ENCODE peak calls at places on chromosomes 6 and 20, in nine cellular contexts. R, N, V, G, C, O, Q, B and I are unnamed samples.

GRCh38 chr6:159679091-159680077 is 13.7 kb downstream of the SOD2 start:
- DNase-seq in R (peak), N (no peak), V (no peak), G (no peak), C (no peak), O (no peak), Q (no peak), B (no peak), I (no peak)

GRCh38 chr6:109093732-109094131 is 914 bp downstream of the SESN1 start:
- DNase-seq in R (no peak), N (no peak), V (no peak), G (no peak), C (no peak), O (no peak), Q (peak), B (no peak), I (no peak)

GRCh38 chr6:52603000-52603795 is 26.3 kb upstream of the TRAM2 start:
- DNase-seq in R (peak), N (no peak), V (no peak), G (peak), C (no peak), O (no peak), Q (no peak), B (no peak), I (no peak)

GRCh38 chr6:31113861-31114539 is 600 bp upstream of the PSORS1C1 start:
- DNase-seq in R (no peak), N (no peak), V (no peak), G (peak), C (no peak), O (no peak), Q (no peak), B (no peak), I (peak)

GRCh38 chr6:129966125-129966524 is 52.3 kb upstream of the L3MBTL3 start:
- DNase-seq in R (no peak), N (no peak), V (no peak), G (no peak), C (no peak), O (no peak), Q (no peak), B (no peak), I (no peak)

GRCh38 chr6:11473008-11473740 is 64.4 kb upstream of the TMEM170B start:
- DNase-seq in R (no peak), N (no peak), V (no peak), G (no peak), C (no peak), O (no peak), Q (no peak), B (no peak), I (no peak)

GRCh38 chr20:12171927-12172581 is 254.4 kb downstream of the BTBD3 start:
- DNase-seq in R (peak), N (no peak), V (no peak), G (peak), C (no peak), O (no peak), Q (no peak), B (no peak), I (no peak)

GRCh38 chr6:41536884-41537347 is 9.3 kb upstream of the FOXP4 start:
- DNase-seq in R (no peak), N (no peak), V (no peak), G (peak), C (no peak), O (no peak), Q (no peak), B (peak), I (no peak)

GRCh38 chr6:123838612-123839279 is 35.1 kb downstream of the NKAIN2 start:
- DNase-seq in R (no peak), N (no peak), V (peak), G (no peak), C (no peak), O (no peak), Q (no peak), B (no peak), I (no peak)

GRCh38 chr20:49964964-49965780 is 17.6 kb upstream of the SNAI1 start:
- DNase-seq in R (peak), N (peak), V (peak), G (peak), C (no peak), O (peak), Q (no peak), B (peak), I (peak)

GRCh38 chr6:147279423-147279822 is 75.2 kb downstream of the STXBP5 start:
- DNase-seq in R (no peak), N (no peak), V (no peak), G (peak), C (no peak), O (no peak), Q (no peak), B (no peak), I (no peak)

GRCh38 chr6:184161-184695 is 108.1 kb upstream of the DUSP22 start:
- DNase-seq in R (no peak), N (no peak), V (no peak), G (no peak), C (no peak), O (no peak), Q (no peak), B (no peak), I (no peak)

GRCh38 chr6:64732888-64733287 is 974.1 kb downstream of the EYS start:
- DNase-seq in R (no peak), N (no peak), V (no peak), G (peak), C (no peak), O (no peak), Q (no peak), B (no peak), I (no peak)
- TF ChIP-seq CTCF in R (peak), N (no peak), V (no peak), G (peak), C (no peak), O (no peak), Q (no peak), B (no peak), I (no peak)

DNA sequence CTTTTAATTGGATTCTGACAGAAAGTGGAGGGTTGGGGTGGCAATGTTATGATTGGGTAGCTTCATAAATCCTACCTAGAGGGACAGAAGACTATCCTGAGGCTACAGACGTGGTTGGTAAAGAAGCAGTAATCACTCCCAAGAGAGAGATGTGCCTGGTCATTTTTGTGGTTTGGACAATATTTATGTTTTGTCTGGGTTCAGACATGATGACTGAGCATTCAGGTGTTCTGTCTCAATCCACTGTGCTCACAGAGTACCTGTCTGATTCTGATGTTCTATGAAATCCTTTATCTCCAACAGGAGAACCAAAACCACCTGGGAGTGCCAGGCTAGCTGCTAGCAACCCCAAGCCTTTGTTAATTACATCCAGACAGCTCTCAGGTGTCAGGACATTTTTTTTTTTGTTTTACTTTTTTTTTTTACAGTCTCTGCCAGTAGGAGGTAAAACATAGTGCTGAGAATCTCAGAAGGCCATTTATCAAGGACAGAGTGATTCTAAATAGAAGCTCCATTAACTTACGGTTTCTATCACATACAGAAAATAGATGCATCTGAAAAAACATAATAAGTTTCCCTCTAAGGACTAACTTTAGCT is 1.6 kb upstream of the HLA-DQA1 start:
- DNase-seq in R (no peak), N (no peak), V (no peak), G (no peak), C (no peak), O (no peak), Q (no peak), B (no peak), I (no peak)
- TF ChIP-seq CTCF in R (no peak), N (no peak), V (no peak), G (no peak), C (no peak), O (no peak), Q (no peak), B (no peak), I (no peak)

GRCh38 chr6:126087456-126087855 is 101.1 kb downstream of the TRMT11 start:
- DNase-seq in R (no peak), N (no peak), V (no peak), G (no peak), C (no peak), O (no peak), Q (no peak), B (no peak), I (no peak)
- TF ChIP-seq CTCF in R (no peak), N (no peak), V (no peak), G (no peak), C (no peak), O (no peak), Q (no peak), B (no peak), I (no peak)

GRCh38 chr20:2342243-2342642 is 38.5 kb upstream of the TGM6 start:
- DNase-seq in R (no peak), N (no peak), V (no peak), G (no peak), C (no peak), O (no peak), Q (no peak), B (no peak), I (no peak)
- TF ChIP-seq CTCF in R (no peak), N (no peak), V (no peak), G (no peak), C (no peak), O (no peak), Q (no peak), B (no peak), I (no peak)

GRCh38 chr6:17200395-17200794 is 80.8 kb upstream of the RBM24 start:
- DNase-seq in R (no peak), N (no peak), V (peak), G (no peak), C (no peak), O (no peak), Q (no peak), B (no peak), I (no peak)
- TF ChIP-seq CTCF in R (peak), N (no peak), V (peak), G (no peak), C (no peak), O (no peak), Q (no peak), B (no peak), I (no peak)